ENCODE peak calls at places on chromosomes 6 and 20, in nine cellular contexts. L, R, H, J, X, T, Q, S and U are unnamed samples. For H3K4me1, the result is how much of the 10 kb centered on the place peaks cover.

GRCh38 chr6:126383203-126383602 is 43.3 kb downstream of the CENPW start:
- DNase-seq in L (no peak), R (no peak), H (no peak), J (no peak), X (no peak), T (no peak), Q (no peak), S (no peak), U (no peak)

GRCh38 chr6:29414588-29414987 is at the start of gene OR12D1:
- DNase-seq in L (no peak), R (no peak), H (no peak), J (no peak), X (no peak), T (no peak), Q (no peak), S (no peak), U (no peak)

GRCh38 chr6:159594106-159594749 is 98.8 kb downstream of the SOD2 start:
- DNase-seq in L (no peak), R (peak), H (no peak), J (no peak), X (no peak), T (no peak), Q (no peak), S (no peak), U (no peak)

GRCh38 chr6:55886185-55886836 is 10.9 kb upstream of the BMP5 start:
- DNase-seq in L (no peak), R (peak), H (no peak), J (no peak), X (no peak), T (no peak), Q (no peak), S (no peak), U (no peak)

GRCh38 chr6:168047841-168048723 is 30.9 kb downstream of the FRMD1 start:
- DNase-seq in L (peak), R (no peak), H (no peak), J (no peak), X (no peak), T (peak), Q (no peak), S (no peak), U (no peak)

GRCh38 chr6:22145823-22146379 is 150.9 kb downstream of the PRL start:
- DNase-seq in L (no peak), R (peak), H (no peak), J (no peak), X (no peak), T (no peak), Q (peak), S (no peak), U (peak)

GRCh38 chr6:15479761-15480160 is 183.1 kb downstream of the DTNBP1 start:
- DNase-seq in L (peak), R (no peak), H (no peak), J (no peak), X (no peak), T (no peak), Q (no peak), S (no peak), U (peak)

GRCh38 chr20:44151621-44152416 is 35.2 kb downstream of the JPH2 start:
- DNase-seq in L (peak), R (no peak), H (no peak), J (no peak), X (no peak), T (no peak), Q (no peak), S (no peak), U (peak)

GRCh38 chr6:135535989-135536414 is 38.5 kb upstream of the AHI1 start:
- DNase-seq in L (no peak), R (peak), H (no peak), J (no peak), X (peak), T (no peak), Q (no peak), S (peak), U (peak)

GRCh38 chr20:33524261-33524660 is 34.4 kb downstream of the CBFA2T2 start:
- DNase-seq in L (no peak), R (no peak), H (no peak), J (no peak), X (no peak), T (no peak), Q (no peak), S (no peak), U (no peak)

GRCh38 chr6:164401871-164402270 is 907.5 kb downstream of the C6orf118 start:
- DNase-seq in L (no peak), R (no peak), H (no peak), J (no peak), X (no peak), T (no peak), Q (no peak), S (no peak), U (no peak)

GRCh38 chr6:25743868-25744267 is 10.7 kb upstream of the SLC17A4 start:
- DNase-seq in L (no peak), R (no peak), H (no peak), J (no peak), X (no peak), T (no peak), Q (no peak), S (no peak), U (no peak)

GRCh38 chr6:15435468-15435867 is 189.6 kb downstream of the JARID2 start:
- DNase-seq in L (no peak), R (no peak), H (no peak), J (no peak), X (no peak), T (no peak), Q (no peak), S (no peak), U (no peak)

GRCh38 chr6:90983462-90983861 is 396.6 kb upstream of the MAP3K7 start:
- DNase-seq in L (no peak), R (no peak), H (no peak), J (no peak), X (no peak), T (no peak), Q (no peak), S (no peak), U (no peak)

GRCh38 chr6:31652925-31653724 is 664 bp upstream of the BAG6 start:
- DNase-seq in L (peak), R (no peak), H (peak), J (peak), X (peak), T (peak), Q (peak), S (peak), U (peak)

GRCh38 chr20:50676888-50677287 is 14.5 kb downstream of the RIPOR3 start:
- DNase-seq in L (no peak), R (no peak), H (no peak), J (no peak), X (no peak), T (no peak), Q (no peak), S (no peak), U (no peak)

GRCh38 chr6:30396833-30397479 is 52.0 kb downstream of the RPP21 start:
- DNase-seq in L (peak), R (peak), H (no peak), J (peak), X (peak), T (peak), Q (peak), S (peak), U (peak)

GRCh38 chr6:67433124-67433523 is 1202.0 kb upstream of the ADGRB3 start:
- DNase-seq in L (no peak), R (no peak), H (no peak), J (no peak), X (no peak), T (no peak), Q (no peak), S (no peak), U (no peak)

GRCh38 chr6:95587989-95588388 is 10.7 kb downstream of the MANEA start:
- DNase-seq in L (no peak), R (no peak), H (no peak), J (no peak), X (no peak), T (no peak), Q (no peak), S (no peak), U (no peak)

GRCh38 chr6:95589826-95590570 is 12.7 kb downstream of the MANEA start:
- DNase-seq in L (no peak), R (no peak), H (no peak), J (no peak), X (no peak), T (no peak), Q (no peak), S (no peak), U (no peak)

GRCh38 chr6:95593025-95593424 is 15.7 kb downstream of the MANEA start:
- DNase-seq in L (no peak), R (no peak), H (no peak), J (no peak), X (no peak), T (no peak), Q (no peak), S (no peak), U (no peak)

GRCh38 chr6:95589067-95589466 is 11.7 kb downstream of the MANEA start:
- DNase-seq in L (no peak), R (no peak), H (no peak), J (no peak), X (no peak), T (no peak), Q (no peak), S (no peak), U (no peak)
- TF ChIP-seq POLR2A in L (no peak), R (no peak), H (no peak), J (no peak), X (no peak), T (no peak), Q (no peak), S (no peak), U (no peak)

DNA sequence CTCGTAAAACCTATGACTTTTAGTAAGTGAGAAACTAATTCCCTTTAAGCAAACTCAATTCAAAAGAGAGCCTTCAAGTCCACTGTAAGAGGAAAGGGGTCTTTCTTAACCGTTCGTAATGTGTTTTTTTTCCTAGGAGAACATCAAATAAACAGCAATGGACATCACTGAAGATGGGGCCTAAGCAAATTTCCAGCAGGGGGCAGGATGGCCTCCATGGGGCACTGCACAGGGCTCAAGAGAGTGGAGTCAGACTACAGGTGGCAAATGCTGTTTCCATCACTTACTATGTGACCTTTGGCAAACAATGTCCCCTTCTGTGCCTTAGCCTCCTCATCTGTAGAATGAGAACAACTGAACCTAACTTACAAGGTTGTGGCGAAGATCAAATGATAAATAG is 88.7 kb downstream of the ARHGAP18 start:
- DNase-seq in L (no peak), R (no peak), H (no peak), J (peak), X (no peak), T (no peak), Q (no peak), S (no peak), U (no peak)
- TF ChIP-seq CTCF in L (peak), R (peak), H (peak), J (peak), X (no peak), T (no peak), Q (peak), S (no peak), U (peak)

DNA sequence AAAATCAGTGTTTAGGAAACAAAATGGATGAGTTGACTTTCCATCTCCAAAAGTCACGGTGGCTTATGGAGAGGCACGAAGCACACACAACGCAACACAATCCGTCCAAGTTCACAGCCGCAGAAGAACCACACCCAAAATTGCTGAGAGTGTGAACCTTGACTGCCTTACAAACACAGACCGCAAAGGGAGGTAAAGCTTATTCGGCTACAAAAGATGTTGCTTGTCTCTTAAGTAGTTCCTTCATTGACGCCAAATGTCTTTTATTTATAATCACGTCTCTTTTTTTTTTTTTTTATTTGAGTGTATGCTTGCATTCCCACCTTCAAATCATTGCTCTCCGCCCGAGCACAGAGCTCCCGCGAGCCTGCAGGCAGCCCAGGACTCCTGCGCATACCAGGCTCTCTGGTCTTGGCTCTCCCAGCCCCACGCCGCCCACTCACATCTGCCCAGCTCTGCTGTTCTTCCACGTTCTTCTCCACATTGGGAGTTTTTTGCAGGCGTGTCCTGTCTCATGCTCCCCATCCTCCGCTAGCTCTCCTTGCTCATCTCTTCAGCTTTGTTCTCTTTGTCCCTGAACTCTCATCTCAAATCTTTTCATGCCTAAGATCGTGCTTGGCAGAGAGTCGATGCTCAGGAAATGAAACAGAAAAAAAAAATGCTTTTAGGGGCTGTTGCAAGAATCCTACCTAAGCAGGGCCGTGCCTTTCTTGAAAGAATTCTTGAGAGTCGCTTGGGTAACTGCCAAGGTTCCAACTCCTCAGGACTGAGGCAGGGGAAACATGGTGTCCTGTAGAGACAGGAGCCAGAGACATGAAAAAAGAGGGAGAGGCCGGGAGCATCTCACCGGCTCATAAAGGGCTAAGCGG is 25.8 kb downstream of the LY86 start:
- DNase-seq in L (no peak), R (no peak), H (no peak), J (no peak), X (no peak), T (peak), Q (no peak), S (no peak), U (no peak)
- H3K4me1 ChIP-seq in L (under half), R (under half), H (under half), J (under half), X (under half), T (under half), Q (under half), S (under half), U (under half)

DNA sequence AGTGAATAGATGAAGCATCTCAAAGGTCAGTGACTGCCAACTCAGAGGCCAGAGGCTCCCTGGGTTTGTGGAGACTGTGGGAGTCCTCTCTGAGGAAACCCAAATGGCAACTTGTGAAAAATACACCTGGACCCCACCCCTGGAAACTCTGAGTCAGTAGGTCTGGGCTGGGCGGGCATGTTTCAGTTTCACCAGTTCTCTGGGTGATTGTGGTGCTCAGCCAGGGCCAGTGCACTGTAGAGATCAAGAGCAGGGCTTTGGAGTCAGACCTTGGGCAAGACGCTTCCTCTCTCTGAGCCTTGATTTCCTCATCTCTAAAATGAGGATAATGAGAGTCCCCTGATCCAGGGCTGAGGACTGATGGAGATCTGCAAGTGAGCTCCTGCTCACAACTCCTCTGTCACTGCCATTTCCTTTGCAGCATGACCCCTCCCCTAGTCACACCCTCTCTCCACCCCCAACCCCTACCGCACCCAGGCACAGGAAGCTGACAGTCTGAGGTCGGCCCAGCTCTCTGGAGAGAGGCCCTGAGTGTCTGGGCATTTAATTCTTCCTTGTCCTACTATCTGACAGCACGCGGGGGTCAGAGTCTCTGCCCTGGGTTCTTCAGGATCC is 5.1 kb downstream of the DEF6 start:
- DNase-seq in L (no peak), R (peak), H (peak), J (peak), X (no peak), T (no peak), Q (no peak), S (no peak), U (no peak)
- TF ChIP-seq POLR2A in L (peak), R (no peak), H (no peak), J (peak), X (no peak), T (no peak), Q (no peak), S (no peak), U (no peak)